ENCODE peak calls at places on chromosomes 11 and 22, in four cellular contexts. One of them, this sample, is unnamed.

GRCh38 chr11:1469911-1470680 is 16.5 kb downstream of the MOB2 start:
- DNase-seq in K562: no peak
- DNase-seq in HepG2: no peak
- DNase-seq in GM12878: no peak
- DNase-seq in this sample: no peak

GRCh38 chr11:126501641-126502040 is 146.2 kb downstream of the ST3GAL4 start:
- DNase-seq in GM12878: no peak
- DNase-seq in K562: no peak
- DNase-seq in HepG2: no peak
- DNase-seq in this sample: no peak

GRCh38 chr11:9574556-9574805 is 1.0 kb downstream of the WEE1 start:
- DNase-seq in HepG2: no peak
- DNase-seq in GM12878: no peak
- DNase-seq in K562: no peak
- DNase-seq in this sample: peak; percentile 24

GRCh38 chr11:116210663-116211062 is 562.1 kb downstream of the BUD13 start:
- DNase-seq in GM12878: no peak
- DNase-seq in HepG2: no peak
- DNase-seq in K562: no peak
- DNase-seq in this sample: no peak

GRCh38 chr22:40302149-40302548 is 44.2 kb upstream of the ADSL start:
- DNase-seq in GM12878: no peak
- DNase-seq in HepG2: no peak
- DNase-seq in K562: no peak
- DNase-seq in this sample: no peak

GRCh38 chr11:4797212-4797611 is 7.0 kb downstream of the OR52R1 start:
- DNase-seq in K562: no peak
- DNase-seq in HepG2: no peak
- DNase-seq in GM12878: no peak
- DNase-seq in this sample: no peak

GRCh38 chr11:78100276-78101040 is 20.8 kb upstream of the NDUFC2 start:
- DNase-seq in GM12878: no peak
- DNase-seq in HepG2: no peak
- DNase-seq in K562: no peak
- DNase-seq in this sample: no peak

GRCh38 chr11:59556115-59556882 is 45.0 kb downstream of the OR4D9 start:
- DNase-seq in K562: peak; percentile 65
- DNase-seq in GM12878: peak; percentile 58
- DNase-seq in HepG2: peak; percentile 81
- DNase-seq in this sample: peak; percentile 78

GRCh38 chr11:121582296-121582695 is 129.5 kb upstream of the SORL1-AS1 start:
- DNase-seq in K562: no peak
- DNase-seq in GM12878: no peak
- DNase-seq in HepG2: peak; percentile 9
- DNase-seq in this sample: no peak

GRCh38 chr11:46513934-46514342 is 79.9 kb downstream of the AMBRA1 start:
- DNase-seq in K562: no peak
- DNase-seq in GM12878: no peak
- DNase-seq in HepG2: no peak
- DNase-seq in this sample: no peak

GRCh38 chr22:37509026-37509886 is 10.0 kb downstream of the CARD10 start:
- DNase-seq in HepG2: no peak
- DNase-seq in GM12878: no peak
- DNase-seq in K562: no peak
- DNase-seq in this sample: no peak

GRCh38 chr11:120267319-120267718 is 27.4 kb downstream of the POU2F3 start:
- DNase-seq in HepG2: no peak
- DNase-seq in K562: no peak
- DNase-seq in GM12878: no peak
- DNase-seq in this sample: no peak

GRCh38 chr11:74676596-74676995 is 54.6 kb downstream of the CHRDL2 start:
- DNase-seq in K562: no peak
- DNase-seq in HepG2: no peak
- DNase-seq in GM12878: no peak
- DNase-seq in this sample: no peak

GRCh38 chr11:8910662-8911039 is 338 bp upstream of the AKIP1 start:
- DNase-seq in HepG2: no peak
- DNase-seq in GM12878: no peak
- DNase-seq in K562: no peak
- DNase-seq in this sample: no peak

GRCh38 chr11:1863352-1864215 is 10.7 kb downstream of the LSP1 start:
- DNase-seq in GM12878: no peak
- DNase-seq in K562: peak; percentile 56
- DNase-seq in HepG2: peak; percentile 29
- DNase-seq in this sample: peak; percentile 40

GRCh38 chr11:71214553-71215371 is 37.6 kb downstream of the SHANK2 start:
- DNase-seq in GM12878: no peak
- DNase-seq in K562: no peak
- DNase-seq in HepG2: no peak
- DNase-seq in this sample: no peak

GRCh38 chr11:114257621-114258558 is 38.3 kb upstream of the NNMT start:
- DNase-seq in HepG2: peak; percentile 64
- DNase-seq in K562: no peak
- DNase-seq in GM12878: no peak
- DNase-seq in this sample: peak; percentile 34

GRCh38 chr11:130403301-130403804 is 25.1 kb downstream of the ADAMTS8 start:
- DNase-seq in GM12878: no peak
- DNase-seq in HepG2: no peak
- DNase-seq in K562: no peak
- DNase-seq in this sample: no peak

GRCh38 chr11:18705651-18706281 is 7.2 kb downstream of the TMEM86A start:
- DNase-seq in K562: no peak
- DNase-seq in HepG2: no peak
- DNase-seq in GM12878: no peak
- DNase-seq in this sample: peak; percentile 20

GRCh38 chr22:20017622-20017958 is 967 bp upstream of the ARVCF start:
- DNase-seq in HepG2: no peak
- DNase-seq in GM12878: no peak
- DNase-seq in K562: no peak
- DNase-seq in this sample: no peak

GRCh38 chr22:19912236-19912999 is 29.2 kb upstream of the COMT start:
- DNase-seq in GM12878: no peak
- DNase-seq in HepG2: no peak
- DNase-seq in K562: peak; percentile 75
- DNase-seq in this sample: no peak

GRCh38 chr11:47886096-47886495 is 37.9 kb upstream of the NUP160 start:
- DNase-seq in K562: no peak
- DNase-seq in HepG2: no peak
- DNase-seq in GM12878: no peak
- DNase-seq in this sample: no peak

GRCh38 chr22:42635531-42635930 is 4.9 kb downstream of the ATP5MGL start:
- DNase-seq in HepG2: no peak
- DNase-seq in GM12878: no peak
- DNase-seq in K562: no peak
- DNase-seq in this sample: no peak
- TF ChIP-seq CREM in HepG2: no peak
- TF ChIP-seq CREM in GM12878: no peak
- TF ChIP-seq CREM in K562: no peak
- TF ChIP-seq CREM in this sample: no peak

GRCh38 chr22:44968736-44969135 is 41.1 kb downstream of the PHF21B start:
- DNase-seq in GM12878: no peak
- DNase-seq in HepG2: no peak
- DNase-seq in K562: no peak
- DNase-seq in this sample: no peak
- TF ChIP-seq CREM in GM12878: no peak
- TF ChIP-seq CREM in HepG2: no peak
- TF ChIP-seq CREM in K562: no peak
- TF ChIP-seq CREM in this sample: no peak

GRCh38 chr11:66418986-66419308 is 1.9 kb upstream of the NPAS4 start:
- DNase-seq in HepG2: no peak
- DNase-seq in K562: no peak
- DNase-seq in GM12878: no peak
- DNase-seq in this sample: no peak

GRCh38 chr11:66419825-66420224 is 1.0 kb upstream of the NPAS4 start:
- DNase-seq in GM12878: no peak
- DNase-seq in K562: no peak
- DNase-seq in HepG2: no peak
- DNase-seq in this sample: peak; percentile 82

GRCh38 chr11:66420671-66421476 is at the start of gene NPAS4:
- DNase-seq in K562: no peak
- DNase-seq in HepG2: no peak
- DNase-seq in GM12878: no peak
- DNase-seq in this sample: peak; percentile 58

GRCh38 chr11:66417000-66417399 is 3.8 kb upstream of the NPAS4 start:
- DNase-seq in GM12878: no peak
- DNase-seq in K562: no peak
- DNase-seq in HepG2: no peak
- DNase-seq in this sample: no peak

DNA sequence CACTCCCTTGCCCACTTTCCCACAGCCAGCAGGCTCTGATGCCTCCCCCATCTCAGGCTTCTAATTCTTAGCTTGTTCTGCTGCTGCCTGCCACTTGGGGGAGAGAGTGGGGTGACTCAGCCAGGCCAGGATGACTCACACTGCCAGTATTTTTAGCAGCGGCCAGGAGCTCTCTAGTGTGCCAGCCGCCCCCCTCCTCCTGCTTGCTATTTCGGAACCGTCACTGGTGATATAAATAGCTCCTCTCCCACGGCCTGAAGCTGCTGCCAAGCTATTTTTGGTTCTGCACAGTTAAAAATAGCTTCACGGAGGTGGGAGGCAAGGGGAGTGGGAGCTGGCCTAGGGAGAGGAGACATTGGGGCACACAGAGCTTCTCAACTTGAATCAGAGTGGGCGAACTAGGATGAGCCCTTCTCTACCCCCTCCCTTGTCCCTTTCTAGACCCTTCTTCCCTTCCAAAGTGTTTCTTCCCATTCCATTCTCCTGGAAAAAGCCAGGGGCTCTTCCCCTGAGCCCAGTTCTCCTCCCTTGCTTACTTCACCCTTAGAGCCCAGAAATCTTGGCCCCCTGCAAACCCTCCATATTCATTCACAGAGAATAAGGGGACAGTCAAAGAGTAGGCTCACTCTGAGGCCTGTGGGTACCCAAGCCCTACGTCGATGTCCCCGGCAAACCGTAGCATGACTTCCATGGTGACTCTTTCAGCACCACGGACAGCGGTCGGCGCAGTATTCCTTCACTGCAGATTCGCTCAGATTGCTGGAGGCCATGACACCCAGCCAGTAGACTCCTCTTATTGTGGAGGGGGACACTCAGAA is 2.5 kb upstream of the NPAS4 start:
- DNase-seq in GM12878: peak; percentile 21
- DNase-seq in HepG2: peak; percentile 53
- DNase-seq in K562: peak; percentile 82
- DNase-seq in this sample: peak; percentile 92
- TF ChIP-seq CREM in GM12878: no peak
- TF ChIP-seq CREM in HepG2: no peak
- TF ChIP-seq CREM in K562: peak; percentile 72
- TF ChIP-seq CREM in this sample: peak; percentile 72

DNA sequence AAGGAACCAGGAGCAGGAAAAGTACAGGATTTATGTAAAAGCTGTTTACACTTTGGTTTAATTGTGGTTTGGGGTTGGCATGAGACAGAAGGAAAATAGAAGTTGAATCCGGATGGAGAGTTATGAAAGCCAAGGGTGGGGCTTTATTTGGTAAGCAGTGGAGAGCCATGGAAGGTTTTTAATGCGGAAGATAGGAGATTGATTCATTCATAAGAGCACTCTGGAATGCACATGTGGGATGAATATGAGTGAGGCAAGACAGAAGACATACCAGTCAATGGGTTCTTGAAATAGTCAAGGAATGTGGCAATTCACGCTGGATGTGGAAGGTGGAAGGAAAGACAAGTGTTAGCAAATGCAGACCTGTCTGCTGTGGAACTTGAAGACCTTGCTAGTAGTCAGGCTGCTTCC is 9.3 kb upstream of the GLB1L3 start:
- DNase-seq in GM12878: no peak
- DNase-seq in K562: no peak
- DNase-seq in HepG2: no peak
- DNase-seq in this sample: no peak
- TF ChIP-seq CREM in GM12878: no peak
- TF ChIP-seq CREM in K562: no peak
- TF ChIP-seq CREM in HepG2: no peak
- TF ChIP-seq CREM in this sample: no peak

GRCh38 chr11:33684003-33684715 is 16.5 kb downstream of the C11orf91 start:
- DNase-seq in HepG2: no peak
- DNase-seq in K562: no peak
- DNase-seq in GM12878: no peak
- DNase-seq in this sample: no peak

GRCh38 chr11:33687733-33688479 is 12.7 kb downstream of the C11orf91 start:
- DNase-seq in HepG2: peak; percentile 60
- DNase-seq in K562: peak; percentile 70
- DNase-seq in GM12878: peak; percentile 33
- DNase-seq in this sample: peak; percentile 62

GRCh38 chr11:33682446-33682845 is 18.2 kb downstream of the C11orf91 start:
- DNase-seq in HepG2: no peak
- DNase-seq in GM12878: no peak
- DNase-seq in K562: no peak
- DNase-seq in this sample: no peak

GRCh38 chr11:33682019-33682418 is 18.6 kb downstream of the C11orf91 start:
- DNase-seq in HepG2: no peak
- DNase-seq in GM12878: no peak
- DNase-seq in K562: no peak
- DNase-seq in this sample: no peak

DNA sequence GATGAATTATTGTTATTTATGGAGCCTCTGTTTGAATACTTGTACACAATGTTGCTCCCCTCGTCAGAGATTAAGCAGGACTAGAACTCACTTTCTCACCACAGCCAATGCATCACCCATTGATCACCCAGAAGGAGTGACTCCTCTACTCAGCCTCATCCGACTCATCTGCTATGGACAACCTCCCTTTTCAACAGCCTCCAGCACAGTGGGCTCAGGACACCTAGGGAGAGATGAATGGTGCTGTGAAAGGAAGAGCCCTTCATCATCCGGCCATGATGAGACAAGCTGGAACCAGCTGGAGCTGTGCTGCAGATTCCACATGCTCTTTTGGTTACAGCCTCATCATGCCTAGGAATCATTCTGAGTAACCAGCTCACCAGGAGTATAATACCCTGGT is 15.6 kb downstream of the C11orf91 start:
- DNase-seq in GM12878: no peak
- DNase-seq in HepG2: no peak
- DNase-seq in K562: no peak
- DNase-seq in this sample: no peak
- TF ChIP-seq CREM in GM12878: no peak
- TF ChIP-seq CREM in HepG2: no peak
- TF ChIP-seq CREM in K562: no peak
- TF ChIP-seq CREM in this sample: no peak

DNA sequence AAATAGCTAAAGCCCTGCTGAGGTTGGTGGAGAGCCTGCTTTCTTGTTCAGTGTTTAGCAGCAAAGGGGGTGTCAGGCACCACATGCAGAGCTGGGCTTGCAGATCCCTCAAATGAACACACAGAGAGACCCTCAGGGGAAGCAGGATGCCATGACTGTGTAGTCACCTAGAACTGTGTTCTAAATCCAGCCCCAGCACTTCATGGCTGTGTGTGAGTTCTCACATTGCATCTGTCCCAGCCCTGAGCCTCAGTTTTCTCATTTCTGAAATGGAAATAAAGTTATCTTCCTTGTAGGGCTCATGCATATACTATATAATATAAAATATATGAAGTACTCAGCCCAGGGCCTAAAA is 47.1 kb downstream of the CWC15 start:
- DNase-seq in K562: no peak
- DNase-seq in GM12878: no peak
- DNase-seq in HepG2: no peak
- DNase-seq in this sample: no peak
- TF ChIP-seq CREM in K562: no peak
- TF ChIP-seq CREM in GM12878: no peak
- TF ChIP-seq CREM in HepG2: no peak
- TF ChIP-seq CREM in this sample: no peak

GRCh38 chr22:23053051-23053707 is 17.1 kb upstream of the GNAZ start:
- DNase-seq in GM12878: no peak
- DNase-seq in K562: no peak
- DNase-seq in HepG2: no peak
- DNase-seq in this sample: no peak
- TF ChIP-seq CREM in GM12878: no peak
- TF ChIP-seq CREM in K562: no peak
- TF ChIP-seq CREM in HepG2: no peak
- TF ChIP-seq CREM in this sample: no peak